ENCODE peak calls at places on chromosomes 11 and 22, in ten cellular contexts. One of them, this sample, is unnamed.

GRCh38 chr11:77789061-77789730 is 31.3 kb downstream of the RSF1 start:
- DNase-seq in sigmoid colon: no peak
- DNase-seq in transverse colon: no peak
- DNase-seq in IMR-90: no peak
- DNase-seq in A549: no peak
- DNase-seq in GM12878: no peak
- DNase-seq in uterus: no peak
- DNase-seq in heart left ventricle: no peak
- DNase-seq in stomach: no peak
- DNase-seq in HCT116: no peak
- DNase-seq in this sample: no peak

GRCh38 chr11:80146231-80146630 is 705.4 kb upstream of the TENM4 start:
- DNase-seq in sigmoid colon: no peak
- DNase-seq in transverse colon: no peak
- DNase-seq in IMR-90: no peak
- DNase-seq in A549: no peak
- DNase-seq in GM12878: no peak
- DNase-seq in uterus: no peak
- DNase-seq in heart left ventricle: no peak
- DNase-seq in stomach: no peak
- DNase-seq in HCT116: no peak
- DNase-seq in this sample: no peak

GRCh38 chr22:35217541-35217940 is 39.8 kb upstream of the HMGXB4 start:
- DNase-seq in sigmoid colon: no peak
- DNase-seq in transverse colon: no peak
- DNase-seq in IMR-90: no peak
- DNase-seq in A549: no peak
- DNase-seq in GM12878: no peak
- DNase-seq in uterus: no peak
- DNase-seq in heart left ventricle: no peak
- DNase-seq in stomach: no peak
- DNase-seq in HCT116: no peak
- DNase-seq in this sample: no peak

GRCh38 chr11:78548911-78549572 is 25.6 kb downstream of the NARS2 start:
- DNase-seq in sigmoid colon: no peak
- DNase-seq in transverse colon: no peak
- DNase-seq in IMR-90: no peak
- DNase-seq in A549: no peak
- DNase-seq in GM12878: no peak
- DNase-seq in uterus: no peak
- DNase-seq in heart left ventricle: no peak
- DNase-seq in stomach: no peak
- DNase-seq in HCT116: no peak
- DNase-seq in this sample: no peak

GRCh38 chr11:73226297-73227006 is 8.4 kb downstream of the P2RY2 start:
- DNase-seq in sigmoid colon: no peak
- DNase-seq in transverse colon: no peak
- DNase-seq in IMR-90: no peak
- DNase-seq in A549: no peak
- DNase-seq in GM12878: no peak
- DNase-seq in uterus: no peak
- DNase-seq in heart left ventricle: no peak
- DNase-seq in stomach: no peak
- DNase-seq in HCT116: no peak
- DNase-seq in this sample: no peak

GRCh38 chr11:73223998-73224730 is 6.1 kb downstream of the P2RY2 start:
- DNase-seq in sigmoid colon: peak; percentile 53
- DNase-seq in transverse colon: no peak
- DNase-seq in IMR-90: no peak
- DNase-seq in A549: no peak
- DNase-seq in GM12878: no peak
- DNase-seq in uterus: no peak
- DNase-seq in heart left ventricle: no peak
- DNase-seq in stomach: no peak
- DNase-seq in HCT116: no peak
- DNase-seq in this sample: no peak

GRCh38 chr22:26394787-26395186 is 34.3 kb upstream of the ASPHD2 start:
- DNase-seq in sigmoid colon: no peak
- DNase-seq in transverse colon: no peak
- DNase-seq in IMR-90: no peak
- DNase-seq in A549: no peak
- DNase-seq in GM12878: no peak
- DNase-seq in uterus: no peak
- DNase-seq in heart left ventricle: no peak
- DNase-seq in stomach: no peak
- DNase-seq in HCT116: no peak
- DNase-seq in this sample: no peak

GRCh38 chr11:35177370-35177769 is 38.4 kb downstream of the CD44 start:
- DNase-seq in sigmoid colon: no peak
- DNase-seq in transverse colon: no peak
- DNase-seq in IMR-90: peak; percentile 68
- DNase-seq in A549: no peak
- DNase-seq in GM12878: no peak
- DNase-seq in uterus: no peak
- DNase-seq in heart left ventricle: no peak
- DNase-seq in stomach: no peak
- DNase-seq in HCT116: no peak
- DNase-seq in this sample: no peak

GRCh38 chr11:119316017-119316728 is 757 bp downstream of the MCAM start:
- DNase-seq in sigmoid colon: peak; percentile 91
- DNase-seq in transverse colon: no peak
- DNase-seq in IMR-90: no peak
- DNase-seq in A549: no peak
- DNase-seq in GM12878: no peak
- DNase-seq in uterus: peak; percentile 61
- DNase-seq in heart left ventricle: peak; percentile 80
- DNase-seq in stomach: no peak
- DNase-seq in HCT116: no peak
- DNase-seq in this sample: no peak

GRCh38 chr22:21594865-21595452 is 27.4 kb downstream of the UBE2L3 start:
- DNase-seq in sigmoid colon: no peak
- DNase-seq in transverse colon: no peak
- DNase-seq in IMR-90: no peak
- DNase-seq in A549: no peak
- DNase-seq in GM12878: no peak
- DNase-seq in uterus: no peak
- DNase-seq in heart left ventricle: no peak
- DNase-seq in stomach: no peak
- DNase-seq in HCT116: no peak
- DNase-seq in this sample: no peak

GRCh38 chr22:42919199-42919598 is 62.1 kb upstream of the ARFGAP3 start:
- DNase-seq in sigmoid colon: peak; percentile 46
- DNase-seq in transverse colon: no peak
- DNase-seq in IMR-90: no peak
- DNase-seq in A549: peak; percentile 22
- DNase-seq in GM12878: no peak
- DNase-seq in uterus: no peak
- DNase-seq in heart left ventricle: no peak
- DNase-seq in stomach: no peak
- DNase-seq in HCT116: peak; percentile 42
- DNase-seq in this sample: no peak

GRCh38 chr22:42913874-42914510 is 56.9 kb upstream of the ARFGAP3 start:
- DNase-seq in sigmoid colon: no peak
- DNase-seq in transverse colon: no peak
- DNase-seq in IMR-90: no peak
- DNase-seq in A549: no peak
- DNase-seq in GM12878: no peak
- DNase-seq in uterus: no peak
- DNase-seq in heart left ventricle: no peak
- DNase-seq in stomach: no peak
- DNase-seq in HCT116: no peak
- DNase-seq in this sample: no peak

GRCh38 chr22:42918500-42918899 is 61.4 kb upstream of the ARFGAP3 start:
- DNase-seq in sigmoid colon: no peak
- DNase-seq in transverse colon: no peak
- DNase-seq in IMR-90: no peak
- DNase-seq in A549: no peak
- DNase-seq in GM12878: no peak
- DNase-seq in uterus: no peak
- DNase-seq in heart left ventricle: no peak
- DNase-seq in stomach: no peak
- DNase-seq in HCT116: no peak
- DNase-seq in this sample: no peak

GRCh38 chr22:42914511-42915076 is 57.5 kb upstream of the ARFGAP3 start:
- DNase-seq in sigmoid colon: no peak
- DNase-seq in transverse colon: no peak
- DNase-seq in IMR-90: no peak
- DNase-seq in A549: no peak
- DNase-seq in GM12878: no peak
- DNase-seq in uterus: no peak
- DNase-seq in heart left ventricle: no peak
- DNase-seq in stomach: no peak
- DNase-seq in HCT116: no peak
- DNase-seq in this sample: no peak

DNA sequence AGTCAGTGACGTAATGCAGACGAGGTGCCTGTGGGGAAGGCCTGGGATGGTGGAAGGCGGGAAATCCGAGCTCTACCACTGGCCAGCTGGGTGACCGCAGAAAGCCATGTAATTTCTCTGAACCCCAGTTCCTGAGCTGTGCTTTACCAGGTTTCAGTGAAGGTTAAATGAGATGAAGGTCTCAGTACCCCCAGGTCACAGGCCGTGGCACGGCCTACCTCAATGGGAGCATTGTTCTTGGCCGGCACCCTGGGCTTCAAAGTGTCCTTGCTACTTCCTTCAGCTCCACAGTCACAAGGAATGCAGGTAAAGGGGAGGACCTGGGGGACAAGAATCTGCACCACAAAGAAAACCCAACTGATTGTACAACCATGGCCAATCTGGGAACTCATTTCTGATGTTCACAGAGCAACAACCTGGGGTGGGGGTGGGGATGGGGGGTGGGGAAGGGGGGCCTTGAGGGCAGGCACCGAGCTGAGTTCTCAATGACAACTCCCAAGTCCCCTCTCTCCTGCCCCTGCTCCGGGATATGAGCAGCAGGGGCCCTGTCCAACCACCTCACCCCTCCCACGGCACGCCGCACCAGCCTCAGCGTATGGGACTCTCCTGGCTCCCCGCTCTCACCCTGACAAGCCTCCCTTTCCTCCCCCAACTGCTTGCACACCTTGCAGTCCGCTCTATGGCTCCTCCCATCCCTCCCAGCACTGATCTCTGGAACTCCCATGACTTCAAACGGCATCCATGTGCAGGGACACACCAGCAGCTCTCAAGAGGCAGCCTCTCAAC is 59.1 kb upstream of the ARFGAP3 start:
- DNase-seq in sigmoid colon: no peak
- DNase-seq in transverse colon: no peak
- DNase-seq in IMR-90: no peak
- DNase-seq in A549: no peak
- DNase-seq in GM12878: no peak
- DNase-seq in uterus: no peak
- DNase-seq in heart left ventricle: no peak
- DNase-seq in stomach: peak; percentile 59
- DNase-seq in HCT116: no peak
- DNase-seq in this sample: no peak
- H3K27ac ChIP-seq in sigmoid colon: no peak overlapping the region
- H3K27ac ChIP-seq in transverse colon: no peak overlapping the region
- H3K27ac ChIP-seq in IMR-90: no peak overlapping the region
- H3K27ac ChIP-seq in A549: peak overlapping the region; percentile 39
- H3K27ac ChIP-seq in GM12878: no peak overlapping the region
- H3K27ac ChIP-seq in uterus: no peak overlapping the region
- H3K27ac ChIP-seq in heart left ventricle: no peak overlapping the region
- H3K27ac ChIP-seq in stomach: no peak overlapping the region
- H3K27ac ChIP-seq in HCT116: no peak overlapping the region
- H3K27ac ChIP-seq in this sample: no peak overlapping the region

GRCh38 chr11:101912823-101913284 is 2.0 kb upstream of the CEP126 start:
- DNase-seq in sigmoid colon: no peak
- DNase-seq in transverse colon: no peak
- DNase-seq in IMR-90: peak; percentile 67
- DNase-seq in A549: peak; percentile 68
- DNase-seq in GM12878: no peak
- DNase-seq in uterus: no peak
- DNase-seq in heart left ventricle: no peak
- DNase-seq in stomach: no peak
- DNase-seq in HCT116: no peak
- DNase-seq in this sample: no peak
- TF ChIP-seq POLR2A in sigmoid colon: no peak
- TF ChIP-seq POLR2A in transverse colon: no peak
- TF ChIP-seq POLR2A in IMR-90: no peak
- TF ChIP-seq POLR2A in A549: no peak
- TF ChIP-seq POLR2A in GM12878: no peak
- TF ChIP-seq POLR2A in uterus: no peak
- TF ChIP-seq POLR2A in heart left ventricle: no peak
- TF ChIP-seq POLR2A in stomach: no peak
- TF ChIP-seq POLR2A in HCT116: no peak
- TF ChIP-seq POLR2A in this sample: no peak

DNA sequence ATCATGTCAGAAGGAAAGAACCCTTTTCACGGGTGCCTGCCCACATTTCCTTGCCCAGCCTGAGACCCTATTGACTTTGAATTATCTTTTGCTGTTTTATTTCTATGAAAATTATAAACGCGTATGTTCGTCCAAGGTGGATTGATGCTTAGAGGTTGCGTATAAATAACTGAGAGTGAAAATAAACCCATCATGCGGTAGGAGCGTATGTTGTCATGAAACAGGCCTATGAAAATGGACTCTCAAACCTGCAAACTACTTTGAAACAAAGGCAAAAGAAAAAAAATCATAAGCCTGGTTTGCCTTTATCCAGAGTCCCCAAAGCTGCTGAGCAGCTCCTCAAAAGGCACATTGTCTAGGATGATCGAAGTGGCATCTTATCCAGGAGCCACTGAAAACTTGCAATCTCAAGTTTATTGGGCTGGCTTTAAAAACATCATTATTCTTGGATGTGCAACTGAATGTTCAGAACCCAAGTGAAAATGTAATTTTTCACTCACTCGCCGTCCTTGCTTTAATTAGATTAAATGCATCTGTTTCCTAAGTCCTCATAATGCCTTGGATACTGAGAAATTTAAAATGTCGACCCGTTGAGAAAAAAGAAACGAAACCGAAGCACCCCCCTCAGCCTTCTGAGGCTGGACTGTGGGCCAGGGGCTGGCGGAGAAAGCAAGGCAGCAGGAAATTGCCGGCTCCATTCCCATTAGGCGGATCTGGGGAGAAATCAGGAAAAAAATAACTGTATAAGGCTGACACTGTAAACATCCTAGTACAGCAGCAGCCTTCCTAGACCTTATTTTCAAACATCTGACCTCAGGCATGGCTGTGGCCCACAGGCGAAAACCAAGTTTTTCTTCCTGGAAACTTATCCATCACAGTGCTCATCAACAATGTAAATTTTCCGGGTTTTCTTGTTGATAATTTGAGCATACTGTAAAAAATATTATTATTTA is 82.9 kb upstream of the PPARA start:
- DNase-seq in sigmoid colon: peak; percentile 69
- DNase-seq in transverse colon: peak; percentile 9
- DNase-seq in IMR-90: no peak
- DNase-seq in A549: no peak
- DNase-seq in GM12878: no peak
- DNase-seq in uterus: peak; percentile 38
- DNase-seq in heart left ventricle: no peak
- DNase-seq in stomach: peak; percentile 21
- DNase-seq in HCT116: no peak
- DNase-seq in this sample: no peak
- H3K4me1 ChIP-seq in sigmoid colon: peaks cover 72% of the 10 kb centered on the region
- H3K4me1 ChIP-seq in transverse colon: peaks cover 71% of the 10 kb centered on the region
- H3K4me1 ChIP-seq in IMR-90: peaks cover 11% of the 10 kb centered on the region
- H3K4me1 ChIP-seq in A549: peaks cover 20% of the 10 kb centered on the region
- H3K4me1 ChIP-seq in GM12878: peaks cover 6% of the 10 kb centered on the region
- H3K4me1 ChIP-seq in uterus: peaks cover 7% of the 10 kb centered on the region
- H3K4me1 ChIP-seq in heart left ventricle: peaks cover 35% of the 10 kb centered on the region
- H3K4me1 ChIP-seq in stomach: peaks cover 71% of the 10 kb centered on the region
- H3K4me1 ChIP-seq in HCT116: peaks cover 48% of the 10 kb centered on the region
- H3K4me1 ChIP-seq in this sample: peaks cover 72% of the 10 kb centered on the region

GRCh38 chr22:49877642-49878041 is 24.0 kb downstream of the ZBED4 start:
- DNase-seq in sigmoid colon: no peak
- DNase-seq in transverse colon: no peak
- DNase-seq in IMR-90: no peak
- DNase-seq in A549: no peak
- DNase-seq in GM12878: no peak
- DNase-seq in uterus: no peak
- DNase-seq in heart left ventricle: no peak
- DNase-seq in stomach: no peak
- DNase-seq in HCT116: no peak
- DNase-seq in this sample: no peak
- H3K27ac ChIP-seq in sigmoid colon: no peak overlapping the region
- H3K27ac ChIP-seq in transverse colon: no peak overlapping the region
- H3K27ac ChIP-seq in IMR-90: no peak overlapping the region
- H3K27ac ChIP-seq in A549: no peak overlapping the region
- H3K27ac ChIP-seq in GM12878: no peak overlapping the region
- H3K27ac ChIP-seq in uterus: no peak overlapping the region
- H3K27ac ChIP-seq in heart left ventricle: no peak overlapping the region
- H3K27ac ChIP-seq in stomach: no peak overlapping the region
- H3K27ac ChIP-seq in HCT116: no peak overlapping the region
- H3K27ac ChIP-seq in this sample: no peak overlapping the region

This sample was measured in esophagus muscularis mucosa.